ENCODE peak calls at places on chromosomes 1 and 21, in six cellular contexts. J is foreskin fibroblast; I is CD8-positive, alpha-beta T cell; P is neural progenitor cell; W is GM10248; L is PC-3. R is an unnamed sample.

GRCh38 chr1:180641662-180642061 is 9.8 kb downstream of the XPR1 start:
- DNase-seq in J (no peak), I (no peak), P (no peak), W (no peak), L (no peak), R (no peak)

GRCh38 chr1:84433253-84434080 is 35.2 kb downstream of the DNASE2B start:
- DNase-seq in J (peak; percentile 57), I (peak; percentile 53), P (peak; percentile 63), W (peak; percentile 49), L (peak; percentile 82), R (peak; percentile 70)

GRCh38 chr21:39397651-39398385 is 47.8 kb downstream of the LCA5L start:
- DNase-seq in J (no peak), I (no peak), P (no peak), W (no peak), L (no peak), R (no peak)

GRCh38 chr1:245997471-245998258 is 509.4 kb downstream of the SMYD3 start:
- DNase-seq in J (peak; percentile 60), I (no peak), P (no peak), W (no peak), L (peak; percentile 86), R (peak; percentile 90)

GRCh38 chr1:27076803-27077202 is 64.2 kb upstream of the TENT5B start:
- DNase-seq in J (no peak), I (no peak), P (no peak), W (no peak), L (no peak), R (no peak)

GRCh38 chr1:43253876-43254275 is 15.9 kb upstream of the TMEM125 start:
- DNase-seq in J (no peak), I (no peak), P (no peak), W (no peak), L (no peak), R (no peak)

GRCh38 chr1:205456868-205457724 is 1.3 kb upstream of the BLACAT1 start:
- DNase-seq in J (no peak), I (no peak), P (peak; percentile 93), W (no peak), L (no peak), R (no peak)

GRCh38 chr1:19738106-19738505 is 61.6 kb downstream of the TMCO4 start:
- DNase-seq in J (no peak), I (no peak), P (no peak), W (no peak), L (peak; percentile 38), R (no peak)

GRCh38 chr1:93917302-93917701 is 8.1 kb upstream of the GCLM start:
- DNase-seq in J (no peak), I (no peak), P (no peak), W (no peak), L (no peak), R (no peak)

GRCh38 chr21:35963920-35964451 is 96.3 kb downstream of the SETD4 start:
- DNase-seq in J (peak; percentile 4), I (no peak), P (peak; percentile 4), W (no peak), L (no peak), R (peak; percentile 23)

GRCh38 chr1:109895720-109896504 is 14.7 kb upstream of the CSF1 start:
- DNase-seq in J (peak; percentile 51), I (no peak), P (no peak), W (no peak), L (peak; percentile 54), R (peak; percentile 56)

GRCh38 chr21:35824136-35824535 is 236.2 kb downstream of the SETD4 start:
- DNase-seq in J (no peak), I (no peak), P (no peak), W (no peak), L (no peak), R (no peak)

GRCh38 chr1:215277537-215277936 is 195.0 kb downstream of the KCNK2 start:
- DNase-seq in J (peak; percentile 58), I (no peak), P (no peak), W (no peak), L (peak; percentile 48), R (peak; percentile 73)

GRCh38 chr1:182217071-182217470 is 155.6 kb upstream of the ZNF648 start:
- DNase-seq in J (peak; percentile 64), I (no peak), P (no peak), W (no peak), L (peak; percentile 86), R (peak; percentile 36)

GRCh38 chr1:222583079-222583478 is 6.7 kb downstream of the TAF1A start:
- DNase-seq in J (no peak), I (no peak), P (no peak), W (peak; percentile 42), L (no peak), R (no peak)

GRCh38 chr1:8962812-8963669 is 17.4 kb downstream of the CA6 start:
- DNase-seq in J (no peak), I (peak; percentile 55), P (peak; percentile 76), W (peak; percentile 78), L (peak; percentile 56), R (peak; percentile 81)

GRCh38 chr1:6185635-6186382 is 5.7 kb upstream of the CHD5 start:
- DNase-seq in J (peak; percentile 43), I (no peak), P (peak; percentile 72), W (no peak), L (peak; percentile 66), R (peak; percentile 49)

GRCh38 chr21:24470852-24471251 is 1136.4 kb downstream of the MRPL39 start:
- DNase-seq in J (no peak), I (no peak), P (no peak), W (no peak), L (no peak), R (no peak)

GRCh38 chr1:111471012-111471411 is 2.8 kb upstream of the C1orf162 start:
- DNase-seq in J (no peak), I (peak; percentile 75), P (no peak), W (no peak), L (no peak), R (no peak)

GRCh38 chr1:85654066-85654782 is 54.0 kb downstream of the ZNHIT6 start:
- DNase-seq in J (peak; percentile 29), I (no peak), P (no peak), W (no peak), L (peak; percentile 82), R (peak; percentile 48)

GRCh38 chr1:98523256-98523655 is 138.3 kb upstream of the SNX7 start:
- DNase-seq in J (no peak), I (no peak), P (no peak), W (no peak), L (no peak), R (no peak)

GRCh38 chr1:8473121-8473891 is 155.4 kb downstream of the SLC45A1 start:
- DNase-seq in J (no peak), I (no peak), P (no peak), W (no peak), L (no peak), R (no peak)

GRCh38 chr1:244866355-244866754 is 2.0 kb upstream of the HNRNPU start:
- DNase-seq in J (no peak), I (no peak), P (no peak), W (no peak), L (no peak), R (no peak)

GRCh38 chr1:172766462-172766861 is 107.6 kb downstream of the FASLG start:
- DNase-seq in J (no peak), I (no peak), P (no peak), W (no peak), L (no peak), R (no peak)

GRCh38 chr1:10852018-10852417 is 55.6 kb upstream of the CASZ1 start:
- DNase-seq in J (no peak), I (no peak), P (no peak), W (no peak), L (no peak), R (no peak)

GRCh38 chr1:156601122-156601830 is at the start of gene GPATCH4:
- DNase-seq in J (peak; percentile 88), I (peak; percentile 73), P (peak; percentile 88), W (peak; percentile 78), L (peak; percentile 90), R (peak; percentile 94)

GRCh38 chr1:183346276-183346732 is 71.9 kb downstream of the NMNAT2 start:
- DNase-seq in J (no peak), I (no peak), P (no peak), W (no peak), L (no peak), R (no peak)
- TF ChIP-seq CTCF in J (no peak), I (no peak), P (no peak), W (no peak), L (no peak), R (no peak)

GRCh38 chr1:58095183-58095582 is 451.3 kb downstream of the OMA1 start:
- DNase-seq in J (no peak), I (no peak), P (no peak), W (no peak), L (no peak), R (no peak)
- TF ChIP-seq CTCF in J (no peak), I (no peak), P (no peak), W (no peak), L (no peak), R (no peak)

GRCh38 chr1:22731924-22732522 is 21.4 kb downstream of the EPHB2 start:
- DNase-seq in J (no peak), I (no peak), P (peak; percentile 50), W (no peak), L (peak; percentile 24), R (no peak)
- TF ChIP-seq CTCF in J (peak; percentile 45), I (no peak), P (peak; percentile 51), W (peak; percentile 41), L (peak; percentile 43), R (no peak)

GRCh38 chr21:45699966-45700365 is 56.4 kb downstream of the PCBP3 start:
- DNase-seq in J (peak; percentile 35), I (no peak), P (no peak), W (no peak), L (no peak), R (no peak)
- TF ChIP-seq CTCF in J (no peak), I (no peak), P (no peak), W (no peak), L (no peak), R (no peak)

GRCh38 chr1:193104496-193104905 is 713 bp downstream of the GLRX2 start:
- DNase-seq in J (peak; percentile 45), I (peak; percentile 18), P (peak; percentile 51), W (peak; percentile 40), L (peak; percentile 47), R (peak; percentile 71)
- TF ChIP-seq CTCF in J (no peak), I (no peak), P (no peak), W (no peak), L (no peak), R (no peak)

DNA sequence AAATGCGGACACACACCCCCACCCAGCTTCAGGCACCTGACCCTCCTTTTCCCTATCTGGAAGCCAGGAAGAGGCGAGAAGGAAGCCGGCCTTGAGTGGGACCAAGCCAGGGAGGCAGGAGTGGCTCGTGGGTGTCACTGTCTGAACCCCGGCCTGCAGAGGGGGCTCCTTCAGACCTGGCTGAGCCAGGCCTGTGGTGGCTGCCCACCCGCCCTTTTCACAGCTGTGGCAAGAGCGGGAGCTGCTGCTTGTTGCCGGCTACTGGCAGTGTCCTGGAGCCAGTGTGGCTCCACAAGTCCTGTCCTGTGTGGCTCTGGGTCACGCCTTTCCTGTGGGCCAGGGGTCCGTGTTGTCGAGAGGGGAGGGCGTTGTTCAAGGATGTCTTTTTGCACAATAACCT is 1.2 kb downstream of the PFKL start:
- DNase-seq in J (no peak), I (no peak), P (no peak), W (no peak), L (no peak), R (no peak)
- TF ChIP-seq CTCF in J (no peak), I (no peak), P (no peak), W (no peak), L (no peak), R (no peak)

R was measured in MCF 10A.